ENCODE peak calls at places on chromosomes 5 and 9, in nine cellular contexts. S, M, R, O, U, V, X, D and I are unnamed samples.

GRCh38 chr9:129138476-129139232 is 27.4 kb downstream of the PTPA start:
- DNase-seq in S (peak), M (peak), R (peak), O (no peak), U (no peak), V (peak), X (no peak), D (peak), I (peak)

GRCh38 chr9:114616684-114617520 is 5.8 kb downstream of the TMEM268 start:
- DNase-seq in S (no peak), M (peak), R (no peak), O (no peak), U (no peak), V (peak), X (no peak), D (peak), I (no peak)

GRCh38 chr9:83701769-83702168 is 6.0 kb downstream of the UBQLN1 start:
- DNase-seq in S (peak), M (no peak), R (peak), O (peak), U (no peak), V (no peak), X (no peak), D (no peak), I (peak)

GRCh38 chr5:116992681-116993080 is 418.1 kb upstream of the SEMA6A start:
- DNase-seq in S (no peak), M (no peak), R (no peak), O (no peak), U (no peak), V (no peak), X (no peak), D (no peak), I (no peak)

GRCh38 chr5:144284931-144285330 is 114.3 kb downstream of the KCTD16 start:
- DNase-seq in S (peak), M (no peak), R (no peak), O (no peak), U (no peak), V (no peak), X (no peak), D (no peak), I (no peak)

GRCh38 chr5:135718151-135718550 is 116.3 kb upstream of the SLC25A48 start:
- DNase-seq in S (peak), M (no peak), R (peak), O (peak), U (no peak), V (no peak), X (peak), D (no peak), I (peak)

GRCh38 chr9:112752334-112753110 is 2.0 kb downstream of the SNX30 start:
- DNase-seq in S (peak), M (no peak), R (no peak), O (no peak), U (no peak), V (no peak), X (no peak), D (no peak), I (no peak)

GRCh38 chr9:4769321-4770080 is 23.2 kb upstream of the RCL1 start:
- DNase-seq in S (peak), M (no peak), R (peak), O (peak), U (no peak), V (no peak), X (no peak), D (no peak), I (no peak)

GRCh38 chr9:135455401-135456030 is 24.1 kb upstream of the PPP1R26 start:
- DNase-seq in S (no peak), M (no peak), R (no peak), O (no peak), U (no peak), V (no peak), X (no peak), D (no peak), I (no peak)

GRCh38 chr5:59538080-59538479 is 355.4 kb downstream of the PDE4D start:
- DNase-seq in S (no peak), M (no peak), R (no peak), O (no peak), U (no peak), V (no peak), X (no peak), D (no peak), I (no peak)

GRCh38 chr9:86601697-86602096 is 247.5 kb upstream of the TUT7 start:
- DNase-seq in S (no peak), M (no peak), R (peak), O (no peak), U (no peak), V (no peak), X (no peak), D (no peak), I (peak)

GRCh38 chr9:88915916-88916315 is 75.4 kb upstream of the S1PR3 start:
- DNase-seq in S (no peak), M (no peak), R (no peak), O (no peak), U (no peak), V (no peak), X (no peak), D (no peak), I (no peak)

GRCh38 chr9:107243757-107244156 is 39.3 kb upstream of the RAD23B start:
- DNase-seq in S (peak), M (no peak), R (peak), O (peak), U (no peak), V (no peak), X (peak), D (no peak), I (peak)

GRCh38 chr5:98308960-98309359 is 464.5 kb upstream of the RGMB start:
- DNase-seq in S (peak), M (no peak), R (peak), O (no peak), U (no peak), V (no peak), X (no peak), D (no peak), I (peak)

GRCh38 chr9:83081010-83081409 is 18.1 kb upstream of the RASEF start:
- DNase-seq in S (no peak), M (no peak), R (no peak), O (no peak), U (no peak), V (no peak), X (no peak), D (no peak), I (no peak)

GRCh38 chr5:45779874-45780671 is 83.9 kb upstream of the HCN1 start:
- DNase-seq in S (no peak), M (no peak), R (no peak), O (no peak), U (no peak), V (no peak), X (no peak), D (no peak), I (no peak)

GRCh38 chr9:76691761-76692313 is 72.4 kb upstream of the PCA3 start:
- DNase-seq in S (no peak), M (no peak), R (no peak), O (no peak), U (no peak), V (no peak), X (no peak), D (no peak), I (no peak)

GRCh38 chr5:35046754-35047153 is 995 bp downstream of the AGXT2 start:
- DNase-seq in S (peak), M (no peak), R (peak), O (peak), U (peak), V (no peak), X (no peak), D (no peak), I (peak)

GRCh38 chr9:22217254-22217653 is 208.1 kb upstream of the CDKN2B start:
- DNase-seq in S (no peak), M (no peak), R (no peak), O (no peak), U (no peak), V (no peak), X (no peak), D (no peak), I (no peak)

GRCh38 chr9:126883636-126884035 is 23.2 kb downstream of the ZBTB34 start:
- DNase-seq in S (no peak), M (no peak), R (no peak), O (no peak), U (no peak), V (no peak), X (peak), D (no peak), I (peak)

GRCh38 chr9:70081120-70081495 is 37.5 kb downstream of the MAMDC2 start:
- DNase-seq in S (peak), M (peak), R (peak), O (peak), U (no peak), V (no peak), X (peak), D (no peak), I (peak)

GRCh38 chr9:121557581-121558422 is 58.2 kb upstream of the GGTA1 start:
- DNase-seq in S (peak), M (peak), R (peak), O (peak), U (peak), V (peak), X (peak), D (peak), I (peak)

GRCh38 chr5:1202026-1202797 is 817 bp downstream of the SLC6A19 start:
- DNase-seq in S (no peak), M (no peak), R (no peak), O (no peak), U (no peak), V (peak), X (no peak), D (peak), I (no peak)

GRCh38 chr5:137605377-137605776 is 106.3 kb upstream of the SPOCK1 start:
- DNase-seq in S (peak), M (no peak), R (peak), O (no peak), U (no peak), V (no peak), X (no peak), D (no peak), I (no peak)

GRCh38 chr9:124479947-124480620 is 27.1 kb downstream of the NR5A1 start:
- DNase-seq in S (no peak), M (no peak), R (no peak), O (no peak), U (no peak), V (no peak), X (no peak), D (no peak), I (no peak)

GRCh38 chr5:145543968-145544367 is 291.2 kb downstream of the PRELID2 start:
- DNase-seq in S (no peak), M (no peak), R (no peak), O (no peak), U (no peak), V (no peak), X (no peak), D (no peak), I (no peak)

GRCh38 chr5:180832638-180833068 is 28.4 kb downstream of the ZFP62 start:
- DNase-seq in S (peak), M (no peak), R (no peak), O (no peak), U (no peak), V (no peak), X (no peak), D (no peak), I (no peak)
- H3K4me3 ChIP-seq in S (peak), M (peak), R (no peak), O (no peak), U (peak), V (peak), X (no peak), D (no peak), I (peak)

DNA sequence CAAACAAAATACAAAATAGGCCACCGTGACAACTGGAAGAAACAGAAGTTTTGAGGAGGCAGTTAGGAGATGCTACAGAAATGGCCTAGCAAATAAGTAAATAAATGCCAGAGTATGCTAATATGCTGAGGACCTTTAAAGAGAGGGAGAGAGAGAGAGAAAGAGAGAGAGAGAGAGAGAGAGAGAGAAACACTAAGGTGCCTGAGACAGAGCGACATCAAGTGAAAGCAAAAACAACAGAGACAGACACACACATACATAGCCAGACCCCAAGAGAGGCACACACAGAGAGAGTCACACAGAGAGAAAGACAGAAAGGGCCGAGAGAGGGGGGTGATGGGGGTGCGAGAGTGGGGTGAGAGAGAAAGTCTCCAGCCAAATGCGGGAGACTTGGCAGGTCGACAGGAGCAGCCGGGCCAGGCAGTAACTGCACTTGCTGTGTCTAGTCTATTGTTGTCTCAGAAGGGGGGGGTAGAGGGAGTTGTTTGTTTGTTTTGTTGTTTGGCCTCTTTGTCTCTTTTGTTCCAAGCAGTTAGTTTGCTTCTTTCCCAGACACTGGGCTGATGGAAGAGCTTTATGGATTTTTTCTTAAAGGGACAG is 30.1 kb upstream of the NFIB start:
- DNase-seq in S (no peak), M (peak), R (no peak), O (no peak), U (no peak), V (peak), X (no peak), D (no peak), I (no peak)
- H3K4me3 ChIP-seq in S (no peak), M (peak), R (no peak), O (no peak), U (no peak), V (peak), X (no peak), D (no peak), I (no peak)

GRCh38 chr9:93466416-93467061 is 13.2 kb upstream of the FAM120AOS start:
- DNase-seq in S (no peak), M (no peak), R (no peak), O (no peak), U (no peak), V (no peak), X (no peak), D (no peak), I (no peak)
- H3K4me3 ChIP-seq in S (no peak), M (no peak), R (no peak), O (no peak), U (no peak), V (no peak), X (no peak), D (no peak), I (no peak)

GRCh38 chr5:115816226-115817042 is at the start of gene CDO1:
- DNase-seq in S (peak), M (peak), R (peak), O (peak), U (no peak), V (peak), X (no peak), D (peak), I (peak)
- H3K4me3 ChIP-seq in S (peak), M (peak), R (peak), O (peak), U (peak), V (peak), X (peak), D (peak), I (peak)

GRCh38 chr5:168123853-168124528 is 167.5 kb upstream of the WWC1 start:
- DNase-seq in S (no peak), M (no peak), R (no peak), O (no peak), U (no peak), V (no peak), X (no peak), D (no peak), I (no peak)
- H3K4me3 ChIP-seq in S (no peak), M (no peak), R (no peak), O (no peak), U (no peak), V (no peak), X (no peak), D (no peak), I (no peak)

GRCh38 chr5:171312129-171312819 is 3.2 kb downstream of the TLX3 start:
- DNase-seq in S (no peak), M (no peak), R (no peak), O (no peak), U (no peak), V (no peak), X (no peak), D (no peak), I (no peak)
- H3K4me3 ChIP-seq in S (no peak), M (peak), R (no peak), O (no peak), U (no peak), V (peak), X (no peak), D (no peak), I (no peak)

DNA sequence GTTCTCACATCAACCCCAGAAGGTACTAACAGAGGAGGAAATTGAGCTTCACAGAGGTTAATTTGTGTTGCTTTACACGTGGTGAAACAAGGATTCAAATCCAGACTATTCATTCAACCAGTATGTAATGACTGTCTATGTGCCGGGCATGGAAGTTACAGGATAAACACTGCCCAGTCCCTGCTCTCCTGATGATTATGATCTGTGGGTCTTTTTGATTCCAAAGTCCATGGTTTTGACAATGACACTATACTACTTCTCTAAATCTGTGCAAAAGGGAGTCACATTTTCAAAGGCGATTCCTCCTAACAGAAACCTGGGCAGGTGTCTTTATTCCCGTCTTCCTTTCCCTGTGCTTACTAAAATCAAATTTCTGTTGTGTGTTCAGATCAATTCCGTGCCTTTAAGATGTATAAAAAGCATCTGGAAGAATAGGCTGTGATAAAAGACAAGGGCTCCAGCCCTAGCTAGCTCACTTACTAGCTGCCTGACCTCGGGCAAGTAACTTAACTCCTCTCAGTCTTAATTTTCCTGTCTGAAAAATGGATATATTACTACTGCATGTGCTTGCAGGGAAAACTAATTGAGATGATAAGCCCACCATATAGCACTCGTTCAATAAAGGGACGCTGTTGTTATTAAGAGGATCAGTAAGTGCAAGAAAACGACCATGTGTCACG is 970 bp upstream of the CREBRF start:
- DNase-seq in S (no peak), M (no peak), R (no peak), O (no peak), U (no peak), V (no peak), X (no peak), D (no peak), I (no peak)
- H3K4me3 ChIP-seq in S (peak), M (peak), R (peak), O (peak), U (peak), V (peak), X (peak), D (peak), I (peak)

GRCh38 chr5:88676637-88677481 is 206.1 kb downstream of the MEF2C start:
- DNase-seq in S (no peak), M (no peak), R (no peak), O (no peak), U (no peak), V (no peak), X (no peak), D (no peak), I (no peak)
- H3K4me3 ChIP-seq in S (no peak), M (no peak), R (no peak), O (peak), U (no peak), V (no peak), X (no peak), D (no peak), I (no peak)

DNA sequence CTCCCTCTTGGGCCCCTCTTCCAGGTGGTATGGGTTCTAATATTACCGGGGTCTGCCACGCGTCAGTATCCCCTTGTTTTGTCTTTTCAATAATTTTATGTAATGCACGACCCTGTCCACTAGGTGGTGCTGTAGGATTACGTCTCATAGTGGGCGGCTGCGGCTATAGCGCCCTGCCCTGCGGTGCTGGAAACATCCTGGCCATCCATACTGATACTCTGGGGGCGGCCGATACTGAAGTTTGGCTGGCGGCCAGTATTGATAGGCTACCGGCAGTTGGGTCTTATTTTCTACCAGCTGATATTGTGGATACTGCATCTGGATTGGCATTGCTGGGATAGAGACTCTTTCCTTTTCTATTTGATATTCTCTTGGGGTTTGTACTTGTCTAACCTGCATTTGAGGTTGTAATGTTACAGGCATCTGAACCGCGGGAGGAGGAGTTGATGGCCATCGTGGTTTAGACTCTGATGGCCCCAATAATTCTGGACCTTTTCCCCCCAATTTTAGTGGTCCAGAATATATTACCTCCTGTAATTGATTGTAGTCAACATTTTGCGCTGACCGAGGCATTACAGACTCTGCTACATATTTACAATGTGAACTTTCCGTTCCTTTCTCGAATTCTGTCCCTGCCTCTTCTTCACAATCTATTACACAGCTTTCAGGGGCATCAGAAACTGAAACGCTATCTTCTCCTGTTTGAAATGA is 3.3 kb upstream of the TMEM141 start:
- DNase-seq in S (peak), M (peak), R (peak), O (peak), U (no peak), V (peak), X (no peak), D (peak), I (peak)
- H3K4me3 ChIP-seq in S (no peak), M (no peak), R (no peak), O (no peak), U (no peak), V (no peak), X (no peak), D (no peak), I (no peak)